ENCODE peak calls at places on chromosome 9, in eight cellular contexts. Z is AG10803, X is HCT116, R is brain microvascular endothelial cell, S is adrenal gland, T is tibial artery, L is spleen, C is astrocyte of the cerebellum. H is an unnamed sample.

GRCh38 chr9:75893096-75893495 is 2.6 kb downstream of the PCSK5 start:
- DNase-seq in Z (no peak), X (no peak), R (no peak), S (no peak), T (no peak), L (no peak), C (no peak), H (no peak)

GRCh38 chr9:130331573-130331972 is 66.0 kb downstream of the HMCN2 start:
- DNase-seq in Z (peak; percentile 88), X (no peak), R (peak; percentile 18), S (no peak), T (peak; percentile 86), L (no peak), C (peak; percentile 33), H (peak; percentile 67)

GRCh38 chr9:14428781-14429230 is 114.9 kb upstream of the NFIB start:
- DNase-seq in Z (peak; percentile 59), X (peak; percentile 57), R (peak; percentile 77), S (peak; percentile 64), T (peak; percentile 78), L (no peak), C (peak; percentile 82), H (peak; percentile 77)

GRCh38 chr9:72290311-72290710 is 74.7 kb downstream of the ZFAND5 start:
- DNase-seq in Z (no peak), X (no peak), R (no peak), S (no peak), T (no peak), L (no peak), C (no peak), H (no peak)

GRCh38 chr9:130835441-130836298 is 616 bp downstream of the ABL1 start:
- DNase-seq in Z (peak; percentile 39), X (no peak), R (no peak), S (peak; percentile 53), T (no peak), L (peak; percentile 83), C (no peak), H (peak; percentile 62)

GRCh38 chr9:109683521-109683920 is 96.5 kb upstream of the PALM2AKAP2 start:
- DNase-seq in Z (no peak), X (no peak), R (peak; percentile 29), S (no peak), T (no peak), L (no peak), C (no peak), H (no peak)

GRCh38 chr9:29039258-29039657 is 1466.0 kb upstream of the C9orf72 start:
- DNase-seq in Z (no peak), X (no peak), R (no peak), S (no peak), T (no peak), L (no peak), C (no peak), H (peak; percentile 45)

GRCh38 chr9:86687788-86688187 is 259.5 kb downstream of the GAS1 start:
- DNase-seq in Z (no peak), X (no peak), R (no peak), S (no peak), T (no peak), L (no peak), C (no peak), H (no peak)

GRCh38 chr9:35611230-35611797 is 6.3 kb downstream of the TESK1 start:
- DNase-seq in Z (peak; percentile 47), X (peak; percentile 13), R (peak; percentile 34), S (peak; percentile 46), T (no peak), L (peak; percentile 79), C (no peak), H (peak; percentile 43)

GRCh38 chr9:110357510-110357909 is 19.8 kb upstream of the TXNDC8 start:
- DNase-seq in Z (no peak), X (no peak), R (no peak), S (no peak), T (no peak), L (no peak), C (no peak), H (no peak)

GRCh38 chr9:87973122-87973521 is 1.2 kb downstream of the CDK20 start:
- DNase-seq in Z (no peak), X (no peak), R (no peak), S (no peak), T (no peak), L (no peak), C (no peak), H (no peak)

GRCh38 chr9:131310833-131311554 is 21.5 kb downstream of the PLPP7 start:
- DNase-seq in Z (no peak), X (no peak), R (no peak), S (no peak), T (no peak), L (peak; percentile 90), C (no peak), H (no peak)

GRCh38 chr9:14415947-14416346 is 102.0 kb upstream of the NFIB start:
- DNase-seq in Z (peak; percentile 54), X (no peak), R (peak; percentile 70), S (no peak), T (no peak), L (no peak), C (peak; percentile 62), H (peak; percentile 80)

DNA sequence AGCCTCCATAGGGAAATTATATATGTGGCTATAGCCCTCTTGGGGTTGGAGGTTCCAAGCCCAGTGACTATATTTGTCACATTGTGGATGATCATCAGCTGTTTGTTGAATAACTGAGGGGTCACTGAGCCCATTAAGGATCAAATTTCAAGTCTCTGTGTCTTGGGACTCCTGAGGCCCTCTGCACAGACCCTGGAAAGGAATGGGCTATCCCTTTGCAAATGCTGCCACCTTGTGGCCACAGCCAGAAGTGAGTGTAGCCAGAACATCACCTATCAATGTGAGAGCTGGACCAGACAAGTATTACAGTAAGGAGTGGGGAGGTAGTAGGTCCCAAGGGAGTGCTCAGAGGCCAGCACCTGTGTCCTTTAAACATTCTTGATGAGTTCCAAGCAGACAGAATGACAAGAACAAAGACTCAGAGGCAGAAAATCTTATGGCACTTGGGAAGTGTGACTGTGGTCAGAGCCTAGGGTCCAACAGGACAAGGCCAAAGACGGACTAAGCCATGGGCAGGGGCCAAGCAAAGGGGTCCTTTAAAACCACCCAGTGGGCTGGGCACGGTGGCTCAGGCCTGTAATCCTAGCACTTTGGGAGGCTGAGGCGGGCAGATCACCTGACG is 8.2 kb downstream of the RPP25L start:
- DNase-seq in Z (peak; percentile 51), X (peak; percentile 42), R (peak; percentile 75), S (peak; percentile 80), T (peak; percentile 85), L (peak; percentile 91), C (peak; percentile 54), H (peak; percentile 71)
- H3K4me3 ChIP-seq in Z (no peak overlapping the region), X (no peak overlapping the region), R (no peak overlapping the region), S (no peak overlapping the region), T (no peak overlapping the region), L (no peak overlapping the region), C (no peak overlapping the region), H (no peak overlapping the region)

DNA sequence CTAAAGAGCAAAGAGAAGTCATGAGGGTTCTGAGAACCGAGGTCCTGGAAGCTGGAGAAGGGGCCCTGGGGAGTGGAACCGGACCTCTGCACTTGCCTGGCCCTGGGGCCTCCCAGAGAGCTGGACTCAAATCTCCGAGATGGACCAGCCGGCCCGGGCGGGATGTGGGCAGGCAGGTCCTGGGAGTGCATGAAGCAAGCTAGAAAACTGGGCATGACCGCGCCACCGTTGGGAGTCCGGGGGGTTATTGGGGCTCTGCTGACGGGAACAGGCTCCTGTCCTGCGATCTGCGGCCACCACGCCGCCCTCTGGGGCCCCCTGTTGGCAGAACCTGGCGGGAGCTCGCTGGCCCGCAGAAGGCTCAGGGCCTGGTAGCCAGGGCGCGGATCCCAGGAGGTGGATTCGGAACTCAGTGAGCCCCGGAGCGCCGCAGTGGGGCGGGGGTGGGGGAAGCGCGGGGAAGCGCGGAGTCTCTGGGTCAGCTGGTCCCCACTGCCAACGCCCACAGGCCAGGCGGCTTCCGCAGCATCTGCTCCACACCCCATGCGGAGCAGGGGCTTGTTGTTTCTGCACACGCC is 150.6 kb downstream of the ERCC6L2 start:
- DNase-seq in Z (no peak), X (no peak), R (no peak), S (no peak), T (no peak), L (no peak), C (no peak), H (no peak)
- TF ChIP-seq CTCF in Z (peak; percentile 5), X (peak; percentile 18), R (peak; percentile 48), S (no peak), T (no peak), L (peak; percentile 38), C (peak; percentile 13), H (peak; percentile 26)

DNA sequence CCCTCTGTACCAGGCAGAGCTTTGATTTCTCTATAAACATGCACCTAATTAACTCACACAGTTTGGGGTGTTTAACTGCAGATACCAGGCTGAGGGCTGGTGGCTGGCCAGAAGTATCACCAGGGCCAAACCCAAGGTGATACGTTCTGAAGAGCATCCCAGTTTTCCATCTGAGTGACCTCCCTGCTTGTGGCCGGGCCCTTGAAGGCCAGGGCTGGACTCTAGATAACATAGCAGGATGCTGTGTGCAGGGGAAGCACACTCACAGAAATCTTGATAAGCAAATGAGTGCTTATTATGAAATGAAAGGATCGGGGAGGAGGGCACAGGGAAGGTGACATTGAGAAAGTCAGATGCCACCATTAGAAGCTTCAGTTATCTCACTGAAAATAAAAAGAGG is 582.4 kb downstream of the BRINP1 start:
- DNase-seq in Z (no peak), X (no peak), R (no peak), S (no peak), T (no peak), L (no peak), C (no peak), H (no peak)
- H3K4me3 ChIP-seq in Z (no peak overlapping the region), X (no peak overlapping the region), R (no peak overlapping the region), S (no peak overlapping the region), T (no peak overlapping the region), L (no peak overlapping the region), C (no peak overlapping the region), H (no peak overlapping the region)

DNA sequence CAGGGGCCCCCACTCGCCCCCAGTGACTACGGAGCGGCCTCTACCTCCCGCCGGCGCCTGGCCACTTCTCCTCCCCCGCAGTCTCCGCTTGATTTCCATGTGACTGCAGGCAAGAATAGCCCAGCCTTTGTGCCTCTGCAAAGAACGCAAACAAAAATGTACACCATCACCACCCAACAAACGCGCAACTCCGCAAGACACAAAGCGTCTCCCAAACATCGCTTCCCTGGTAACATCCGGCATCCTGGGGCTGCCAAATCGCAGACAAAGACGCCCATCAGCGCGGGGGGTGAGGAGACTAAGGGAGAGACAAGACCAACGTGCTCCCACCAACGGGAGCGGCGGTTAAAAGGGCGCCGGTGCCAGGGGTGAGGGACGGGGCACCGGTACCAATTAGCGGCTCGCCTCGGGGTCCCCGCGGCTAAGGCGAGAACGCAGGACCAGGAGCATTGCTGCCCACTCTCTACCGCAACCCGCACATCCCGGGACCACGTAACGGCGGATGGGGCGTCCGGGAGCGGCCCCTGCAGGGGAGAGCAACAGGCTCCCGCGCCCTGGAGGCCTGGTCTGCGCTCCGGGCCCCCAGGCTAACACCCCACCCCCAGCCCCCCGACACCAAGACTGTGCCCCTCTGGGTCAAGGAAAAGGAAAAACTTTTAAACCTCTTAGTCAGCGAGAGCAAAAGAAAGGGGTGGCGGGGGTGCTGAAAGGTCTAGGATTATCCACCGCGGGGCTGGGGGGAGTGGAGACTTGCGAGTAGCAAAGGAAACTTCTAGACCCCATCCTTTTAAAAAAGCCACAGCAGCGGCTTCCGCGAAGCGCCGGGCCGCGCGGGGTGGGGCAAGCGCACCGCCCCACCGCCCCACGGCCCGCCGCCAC is 885 bp downstream of the MPDZ start:
- DNase-seq in Z (peak; percentile 82), X (no peak), R (peak; percentile 87), S (peak; percentile 51), T (peak; percentile 79), L (peak; percentile 74), C (peak; percentile 42), H (peak; percentile 78)
- TF ChIP-seq CTCF in Z (peak; percentile 17), X (no peak), R (peak; percentile 41), S (no peak), T (no peak), L (no peak), C (peak; percentile 21), H (peak; percentile 2)

GRCh38 chr9:121887553-121888437 is 205.3 kb downstream of the TTLL11 start:
- DNase-seq in Z (no peak), X (no peak), R (peak; percentile 70), S (no peak), T (no peak), L (no peak), C (peak; percentile 58), H (no peak)
- H3K4me3 ChIP-seq in Z (no peak overlapping the region), X (no peak overlapping the region), R (no peak overlapping the region), S (no peak overlapping the region), T (no peak overlapping the region), L (no peak overlapping the region), C (peak overlapping the region; percentile 4), H (no peak overlapping the region)